ENCODE peak calls at places on chromosomes 1 and 21, in eight cellular contexts. One of them, this sample, is unnamed.
A peak's percentile ranks its signal among the peaks of the same experiment; 100 is the strongest.

GRCh38 chr1:99979071-99979470 is 9.3 kb downstream of the SLC35A3 start:
- DNase-seq in mucosa of descending colon: no peak
- DNase-seq in stimulated activated CD8-positive, alpha-beta memory T cell treated with anti-CD3 and anti-CD28 coated beads, Interleukin-4, amount 100 ng/mL, for 1 hour: no peak
- DNase-seq in GDM1: no peak
- DNase-seq in RPMI8226: no peak
- DNase-seq in RPMI7951: no peak
- DNase-seq in stimulated activated effector memory CD8-positive, alpha-beta T cell treated with anti-CD3 and anti-CD28 coated beads, Interleukin-12 subunit alpha, Interleukin-12 subunit beta, amount 100 ng/mL, for 72 hours: no peak
- DNase-seq in HFFc6: no peak
- DNase-seq in this sample: no peak

GRCh38 chr1:246169019-246169418 is 338.1 kb downstream of the SMYD3 start:
- DNase-seq in mucosa of descending colon: no peak
- DNase-seq in stimulated activated CD8-positive, alpha-beta memory T cell treated with anti-CD3 and anti-CD28 coated beads, Interleukin-4, amount 100 ng/mL, for 1 hour: no peak
- DNase-seq in GDM1: no peak
- DNase-seq in RPMI8226: no peak
- DNase-seq in RPMI7951: no peak
- DNase-seq in stimulated activated effector memory CD8-positive, alpha-beta T cell treated with anti-CD3 and anti-CD28 coated beads, Interleukin-12 subunit alpha, Interleukin-12 subunit beta, amount 100 ng/mL, for 72 hours: no peak
- DNase-seq in HFFc6: no peak
- DNase-seq in this sample: no peak

GRCh38 chr1:232962761-232963357 is 12.4 kb downstream of the NTPCR start:
- DNase-seq in mucosa of descending colon: no peak
- DNase-seq in stimulated activated CD8-positive, alpha-beta memory T cell treated with anti-CD3 and anti-CD28 coated beads, Interleukin-4, amount 100 ng/mL, for 1 hour: no peak
- DNase-seq in GDM1: no peak
- DNase-seq in RPMI8226: no peak
- DNase-seq in RPMI7951: no peak
- DNase-seq in stimulated activated effector memory CD8-positive, alpha-beta T cell treated with anti-CD3 and anti-CD28 coated beads, Interleukin-12 subunit alpha, Interleukin-12 subunit beta, amount 100 ng/mL, for 72 hours: no peak
- DNase-seq in HFFc6: peak; percentile 18
- DNase-seq in this sample: no peak

GRCh38 chr21:44370027-44370735 is 16.8 kb downstream of the TRPM2 start:
- DNase-seq in mucosa of descending colon: no peak
- DNase-seq in stimulated activated CD8-positive, alpha-beta memory T cell treated with anti-CD3 and anti-CD28 coated beads, Interleukin-4, amount 100 ng/mL, for 1 hour: no peak
- DNase-seq in GDM1: no peak
- DNase-seq in RPMI8226: no peak
- DNase-seq in RPMI7951: peak; percentile 92
- DNase-seq in stimulated activated effector memory CD8-positive, alpha-beta T cell treated with anti-CD3 and anti-CD28 coated beads, Interleukin-12 subunit alpha, Interleukin-12 subunit beta, amount 100 ng/mL, for 72 hours: no peak
- DNase-seq in HFFc6: peak; percentile 9
- DNase-seq in this sample: no peak

GRCh38 chr1:220221269-220221668 is 51.0 kb downstream of the RAB3GAP2 start:
- DNase-seq in mucosa of descending colon: no peak
- DNase-seq in stimulated activated CD8-positive, alpha-beta memory T cell treated with anti-CD3 and anti-CD28 coated beads, Interleukin-4, amount 100 ng/mL, for 1 hour: no peak
- DNase-seq in GDM1: no peak
- DNase-seq in RPMI8226: no peak
- DNase-seq in RPMI7951: no peak
- DNase-seq in stimulated activated effector memory CD8-positive, alpha-beta T cell treated with anti-CD3 and anti-CD28 coated beads, Interleukin-12 subunit alpha, Interleukin-12 subunit beta, amount 100 ng/mL, for 72 hours: no peak
- DNase-seq in HFFc6: no peak
- DNase-seq in this sample: no peak

GRCh38 chr1:215543191-215543606 is 23.9 kb upstream of the KCTD3 start:
- DNase-seq in mucosa of descending colon: no peak
- DNase-seq in stimulated activated CD8-positive, alpha-beta memory T cell treated with anti-CD3 and anti-CD28 coated beads, Interleukin-4, amount 100 ng/mL, for 1 hour: no peak
- DNase-seq in GDM1: no peak
- DNase-seq in RPMI8226: peak; percentile 43
- DNase-seq in RPMI7951: peak; percentile 71
- DNase-seq in stimulated activated effector memory CD8-positive, alpha-beta T cell treated with anti-CD3 and anti-CD28 coated beads, Interleukin-12 subunit alpha, Interleukin-12 subunit beta, amount 100 ng/mL, for 72 hours: no peak
- DNase-seq in HFFc6: peak; percentile 28
- DNase-seq in this sample: no peak

GRCh38 chr1:179082308-179083030 is 599 bp downstream of the TOR3A start:
- DNase-seq in mucosa of descending colon: peak; percentile 73
- DNase-seq in stimulated activated CD8-positive, alpha-beta memory T cell treated with anti-CD3 and anti-CD28 coated beads, Interleukin-4, amount 100 ng/mL, for 1 hour: no peak
- DNase-seq in GDM1: no peak
- DNase-seq in RPMI8226: peak; percentile 62
- DNase-seq in RPMI7951: peak; percentile 30
- DNase-seq in stimulated activated effector memory CD8-positive, alpha-beta T cell treated with anti-CD3 and anti-CD28 coated beads, Interleukin-12 subunit alpha, Interleukin-12 subunit beta, amount 100 ng/mL, for 72 hours: peak; percentile 21
- DNase-seq in HFFc6: no peak
- DNase-seq in this sample: peak; percentile 1

GRCh38 chr21:42980959-42981523 is 6.7 kb downstream of the PKNOX1 start:
- DNase-seq in mucosa of descending colon: no peak
- DNase-seq in stimulated activated CD8-positive, alpha-beta memory T cell treated with anti-CD3 and anti-CD28 coated beads, Interleukin-4, amount 100 ng/mL, for 1 hour: no peak
- DNase-seq in GDM1: no peak
- DNase-seq in RPMI8226: no peak
- DNase-seq in RPMI7951: no peak
- DNase-seq in stimulated activated effector memory CD8-positive, alpha-beta T cell treated with anti-CD3 and anti-CD28 coated beads, Interleukin-12 subunit alpha, Interleukin-12 subunit beta, amount 100 ng/mL, for 72 hours: no peak
- DNase-seq in HFFc6: no peak
- DNase-seq in this sample: peak; percentile 57

GRCh38 chr1:18561967-18562366 is 68.7 kb upstream of the PAX7 start:
- DNase-seq in mucosa of descending colon: no peak
- DNase-seq in stimulated activated CD8-positive, alpha-beta memory T cell treated with anti-CD3 and anti-CD28 coated beads, Interleukin-4, amount 100 ng/mL, for 1 hour: no peak
- DNase-seq in GDM1: no peak
- DNase-seq in RPMI8226: no peak
- DNase-seq in RPMI7951: no peak
- DNase-seq in stimulated activated effector memory CD8-positive, alpha-beta T cell treated with anti-CD3 and anti-CD28 coated beads, Interleukin-12 subunit alpha, Interleukin-12 subunit beta, amount 100 ng/mL, for 72 hours: no peak
- DNase-seq in HFFc6: no peak
- DNase-seq in this sample: no peak

GRCh38 chr1:117146570-117147340 is 25.2 kb upstream of the TRIM45 start:
- DNase-seq in mucosa of descending colon: no peak
- DNase-seq in stimulated activated CD8-positive, alpha-beta memory T cell treated with anti-CD3 and anti-CD28 coated beads, Interleukin-4, amount 100 ng/mL, for 1 hour: no peak
- DNase-seq in GDM1: no peak
- DNase-seq in RPMI8226: no peak
- DNase-seq in RPMI7951: peak; percentile 82
- DNase-seq in stimulated activated effector memory CD8-positive, alpha-beta T cell treated with anti-CD3 and anti-CD28 coated beads, Interleukin-12 subunit alpha, Interleukin-12 subunit beta, amount 100 ng/mL, for 72 hours: no peak
- DNase-seq in HFFc6: peak; percentile 94
- DNase-seq in this sample: no peak

GRCh38 chr1:1471389-1472045 is at the start of gene ATAD3B:
- DNase-seq in mucosa of descending colon: peak; percentile 96
- DNase-seq in stimulated activated CD8-positive, alpha-beta memory T cell treated with anti-CD3 and anti-CD28 coated beads, Interleukin-4, amount 100 ng/mL, for 1 hour: peak; percentile 80
- DNase-seq in GDM1: peak; percentile 88
- DNase-seq in RPMI8226: peak; percentile 98
- DNase-seq in RPMI7951: peak; percentile 91
- DNase-seq in stimulated activated effector memory CD8-positive, alpha-beta T cell treated with anti-CD3 and anti-CD28 coated beads, Interleukin-12 subunit alpha, Interleukin-12 subunit beta, amount 100 ng/mL, for 72 hours: peak; percentile 84
- DNase-seq in HFFc6: peak; percentile 86
- DNase-seq in this sample: peak; percentile 79

GRCh38 chr1:234875328-234875952 is 253.2 kb downstream of the TOMM20 start:
- DNase-seq in mucosa of descending colon: no peak
- DNase-seq in stimulated activated CD8-positive, alpha-beta memory T cell treated with anti-CD3 and anti-CD28 coated beads, Interleukin-4, amount 100 ng/mL, for 1 hour: no peak
- DNase-seq in GDM1: no peak
- DNase-seq in RPMI8226: no peak
- DNase-seq in RPMI7951: no peak
- DNase-seq in stimulated activated effector memory CD8-positive, alpha-beta T cell treated with anti-CD3 and anti-CD28 coated beads, Interleukin-12 subunit alpha, Interleukin-12 subunit beta, amount 100 ng/mL, for 72 hours: no peak
- DNase-seq in HFFc6: no peak
- DNase-seq in this sample: peak; percentile 8

GRCh38 chr21:41848533-41848932 is 30.6 kb downstream of the PRDM15 start:
- DNase-seq in mucosa of descending colon: no peak
- DNase-seq in stimulated activated CD8-positive, alpha-beta memory T cell treated with anti-CD3 and anti-CD28 coated beads, Interleukin-4, amount 100 ng/mL, for 1 hour: no peak
- DNase-seq in GDM1: no peak
- DNase-seq in RPMI8226: no peak
- DNase-seq in RPMI7951: no peak
- DNase-seq in stimulated activated effector memory CD8-positive, alpha-beta T cell treated with anti-CD3 and anti-CD28 coated beads, Interleukin-12 subunit alpha, Interleukin-12 subunit beta, amount 100 ng/mL, for 72 hours: no peak
- DNase-seq in HFFc6: no peak
- DNase-seq in this sample: no peak

GRCh38 chr21:45413922-45414321 is 9.0 kb downstream of the COL18A1 start:
- DNase-seq in mucosa of descending colon: peak; percentile 15
- DNase-seq in stimulated activated CD8-positive, alpha-beta memory T cell treated with anti-CD3 and anti-CD28 coated beads, Interleukin-4, amount 100 ng/mL, for 1 hour: no peak
- DNase-seq in GDM1: no peak
- DNase-seq in RPMI8226: no peak
- DNase-seq in RPMI7951: no peak
- DNase-seq in stimulated activated effector memory CD8-positive, alpha-beta T cell treated with anti-CD3 and anti-CD28 coated beads, Interleukin-12 subunit alpha, Interleukin-12 subunit beta, amount 100 ng/mL, for 72 hours: no peak
- DNase-seq in HFFc6: no peak
- DNase-seq in this sample: no peak

GRCh38 chr1:243549108-243549507 is 293.3 kb downstream of the SDCCAG8 start:
- DNase-seq in mucosa of descending colon: no peak
- DNase-seq in stimulated activated CD8-positive, alpha-beta memory T cell treated with anti-CD3 and anti-CD28 coated beads, Interleukin-4, amount 100 ng/mL, for 1 hour: no peak
- DNase-seq in GDM1: no peak
- DNase-seq in RPMI8226: no peak
- DNase-seq in RPMI7951: peak; percentile 54
- DNase-seq in stimulated activated effector memory CD8-positive, alpha-beta T cell treated with anti-CD3 and anti-CD28 coated beads, Interleukin-12 subunit alpha, Interleukin-12 subunit beta, amount 100 ng/mL, for 72 hours: no peak
- DNase-seq in HFFc6: peak; percentile 66
- DNase-seq in this sample: no peak

This sample was measured in cerebellar nuclear complex.